ENCODE peak calls at places on chromosomes 7 and 10, in four cellular contexts. F, H, B and T are unnamed samples.

GRCh38 chr10:95236068-95236903 is 42.2 kb downstream of the ACSM6 start:
- DNase-seq in F (no peak), H (no peak), B (no peak), T (peak)

GRCh38 chr10:16967000-16967865 is 150.0 kb upstream of the RSU1 start:
- DNase-seq in F (no peak), H (no peak), B (no peak), T (no peak)

GRCh38 chr7:116577320-116577871 is 52.6 kb downstream of the CAV1 start:
- DNase-seq in F (no peak), H (no peak), B (no peak), T (peak)

GRCh38 chr10:70145166-70145665 is 1.3 kb downstream of the TYSND1 start:
- DNase-seq in F (no peak), H (no peak), B (no peak), T (no peak)

GRCh38 chr7:133746847-133747246 is 380.3 kb upstream of the LRGUK start:
- DNase-seq in F (peak), H (no peak), B (no peak), T (no peak)

GRCh38 chr10:132752378-132752777 is 33.6 kb downstream of the NKX6-2 start:
- DNase-seq in F (no peak), H (no peak), B (no peak), T (no peak)

GRCh38 chr10:33635967-33636366 is 301.5 kb upstream of the NRP1 start:
- DNase-seq in F (no peak), H (peak), B (no peak), T (no peak)

GRCh38 chr10:97072851-97073665 is 112.7 kb downstream of the SLIT1 start:
- DNase-seq in F (peak), H (peak), B (peak), T (peak)

GRCh38 chr10:3471927-3472704 is 299.5 kb upstream of the PITRM1 start:
- DNase-seq in F (no peak), H (no peak), B (no peak), T (no peak)

GRCh38 chr10:61063911-61064310 is 119.9 kb upstream of the RHOBTB1 start:
- DNase-seq in F (peak), H (no peak), B (no peak), T (no peak)

GRCh38 chr10:76026931-76027330 is 595.5 kb downstream of the LRMDA start:
- DNase-seq in F (no peak), H (no peak), B (no peak), T (no peak)

GRCh38 chr7:114708646-114709045 is 213.2 kb upstream of the MDFIC start:
- DNase-seq in F (no peak), H (no peak), B (no peak), T (no peak)

GRCh38 chr7:133575726-133576125 is 322.8 kb downstream of the EXOC4 start:
- DNase-seq in F (no peak), H (peak), B (no peak), T (no peak)

GRCh38 chr10:101489355-101489754 is 98.7 kb downstream of the POLL start:
- DNase-seq in F (peak), H (no peak), B (no peak), T (no peak)

GRCh38 chr10:133212853-133213494 is 17.0 kb upstream of the UTF1 start:
- DNase-seq in F (no peak), H (no peak), B (no peak), T (no peak)

GRCh38 chr7:30171753-30172447 is 37.1 kb downstream of the MTURN start:
- DNase-seq in F (no peak), H (no peak), B (no peak), T (no peak)

GRCh38 chr10:51879238-51879637 is 179.8 kb upstream of the CSTF2T start:
- DNase-seq in F (no peak), H (no peak), B (no peak), T (peak)

GRCh38 chr10:3955954-3956617 is 171.1 kb upstream of the KLF6 start:
- DNase-seq in F (no peak), H (no peak), B (no peak), T (no peak)

GRCh38 chr10:50596456-50596855 is 27.3 kb downstream of the SGMS1 start:
- DNase-seq in F (no peak), H (no peak), B (no peak), T (no peak)

GRCh38 chr10:100723180-100723579 is 22.2 kb upstream of the PAX2 start:
- DNase-seq in F (no peak), H (no peak), B (no peak), T (no peak)

GRCh38 chr10:58396057-58396456 is 10.8 kb downstream of the TFAM start:
- DNase-seq in F (no peak), H (no peak), B (no peak), T (no peak)

GRCh38 chr7:96169439-96169838 is 152.5 kb downstream of the SLC25A13 start:
- DNase-seq in F (no peak), H (no peak), B (no peak), T (no peak)

GRCh38 chr7:88034083-88034695 is 100.1 kb downstream of the ADAM22 start:
- DNase-seq in F (no peak), H (no peak), B (no peak), T (no peak)

GRCh38 chr10:100826983-100827818 is 81.8 kb downstream of the PAX2 start:
- DNase-seq in F (no peak), H (peak), B (no peak), T (no peak)

GRCh38 chr7:36985866-36986402 is 261.6 kb upstream of the AOAH start:
- DNase-seq in F (no peak), H (peak), B (no peak), T (no peak)

GRCh38 chr10:124955243-124955642 is 13.3 kb downstream of the ZRANB1 start:
- DNase-seq in F (no peak), H (no peak), B (no peak), T (no peak)

GRCh38 chr7:101124376-101125056 is 2.4 kb upstream of the SERPINE1 start:
- DNase-seq in F (peak), H (no peak), B (no peak), T (no peak)

DNA sequence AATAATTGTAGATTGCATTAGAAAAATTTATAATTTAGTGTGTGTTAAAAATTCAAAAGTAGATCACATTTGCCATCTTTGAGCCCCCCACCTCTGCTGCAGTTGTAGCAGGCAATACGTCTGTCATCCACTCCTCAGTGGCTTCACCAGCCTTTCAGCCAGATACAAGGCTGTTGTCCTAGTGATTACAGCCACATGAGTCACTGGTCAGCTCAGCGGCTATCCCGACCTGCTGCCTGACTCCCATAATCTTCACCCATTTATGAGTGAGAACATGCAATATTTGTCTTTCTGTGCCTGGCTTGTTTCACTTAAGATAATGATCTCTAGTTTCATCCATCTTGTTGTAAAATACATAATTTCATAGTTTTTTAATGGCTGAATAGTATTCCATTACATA is 9.2 kb downstream of the OR2A5 start:
- DNase-seq in F (peak), H (no peak), B (no peak), T (no peak)
- TF ChIP-seq FOXM1 in F (no peak), H (no peak), B (no peak), T (no peak)

GRCh38 chr7:2526659-2527504 is 7.3 kb downstream of the LFNG start:
- DNase-seq in F (no peak), H (no peak), B (no peak), T (no peak)

GRCh38 chr7:2527505-2528464 is 8.2 kb downstream of the LFNG start:
- DNase-seq in F (peak), H (no peak), B (peak), T (no peak)

GRCh38 chr7:2530076-2530967 is 10.7 kb downstream of the LFNG start:
- DNase-seq in F (no peak), H (no peak), B (peak), T (peak)

GRCh38 chr7:2528481-2529095 is 9.0 kb downstream of the LFNG start:
- DNase-seq in F (no peak), H (no peak), B (no peak), T (no peak)

DNA sequence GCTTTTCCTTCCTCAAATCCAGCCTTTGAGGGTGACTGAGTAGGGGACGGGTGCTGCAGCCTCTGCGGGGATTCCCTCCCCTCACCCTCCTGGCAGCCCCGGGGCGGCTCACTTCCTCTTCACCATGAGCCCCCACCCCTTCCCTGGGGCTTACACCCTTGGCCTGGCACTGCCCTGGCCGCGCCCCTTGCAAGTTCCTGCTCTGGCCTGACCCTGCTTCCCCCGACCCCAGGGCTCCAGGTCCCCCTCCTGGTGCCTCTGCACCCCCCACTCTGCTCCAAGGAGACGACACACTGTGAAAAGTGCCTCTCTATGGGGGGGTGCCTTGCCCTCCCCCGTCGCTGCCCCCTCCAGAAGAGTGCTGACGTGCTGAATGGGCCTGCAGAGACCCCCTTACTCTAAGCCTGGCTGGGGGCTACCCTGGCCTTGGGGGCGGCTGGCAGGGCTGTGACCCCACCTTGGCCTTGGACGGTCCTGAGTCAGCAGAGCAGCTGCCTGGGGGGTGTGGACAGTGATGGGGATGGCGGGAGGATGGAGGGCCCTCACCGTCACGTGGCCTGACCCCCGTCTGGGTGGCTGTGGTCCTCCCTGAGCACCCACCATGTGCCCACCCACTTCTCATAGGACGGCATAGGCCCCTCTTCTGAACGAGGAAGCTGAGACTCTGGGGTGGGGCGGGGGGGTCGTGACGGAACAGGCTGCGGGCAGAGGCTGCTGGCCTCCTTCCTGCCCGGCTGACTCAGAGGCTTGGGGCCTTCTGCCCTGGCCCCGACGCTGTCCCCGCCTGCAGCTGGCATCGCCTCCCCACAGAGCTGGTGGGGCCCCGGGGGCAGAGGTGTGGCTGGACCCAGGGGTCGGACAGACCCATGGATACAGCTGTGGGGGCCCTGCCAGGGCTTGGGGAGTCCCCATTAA is 9.8 kb downstream of the LFNG start:
- DNase-seq in F (no peak), H (no peak), B (no peak), T (no peak)
- TF ChIP-seq POLR2AphosphoS5 in F (no peak), H (no peak), B (no peak), T (no peak)

GRCh38 chr10:128843972-128844371 is 623.1 kb upstream of the MGMT start:
- DNase-seq in F (no peak), H (no peak), B (no peak), T (no peak)
- TF ChIP-seq FOXM1 in F (no peak), H (no peak), B (no peak), T (no peak)

DNA sequence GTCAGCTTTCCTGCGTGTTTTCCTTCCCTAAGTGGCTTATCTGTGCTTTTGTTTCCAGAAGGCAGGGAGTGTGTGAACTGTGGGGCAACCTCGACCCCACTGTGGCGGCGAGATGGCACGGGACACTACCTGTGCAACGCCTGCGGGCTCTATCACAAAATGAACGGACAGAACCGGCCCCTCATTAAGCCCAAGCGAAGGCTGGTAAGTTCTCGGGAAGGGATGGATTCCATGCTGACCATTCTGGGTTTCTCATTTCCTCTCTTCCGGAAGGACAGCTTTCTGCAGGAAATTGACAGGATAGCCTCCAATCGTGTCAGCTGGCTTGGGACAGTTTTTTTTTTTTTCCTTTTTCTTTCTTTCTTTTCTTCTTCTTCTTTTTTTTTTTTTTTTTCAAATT is 9.4 kb downstream of the GATA3 start:
- DNase-seq in F (no peak), H (no peak), B (no peak), T (no peak)
- TF ChIP-seq POLR2AphosphoS5 in F (no peak), H (no peak), B (no peak), T (no peak)